ENCODE peak calls at places on chromosomes 6 and 20, in five cellular contexts. S is stomach, C is sigmoid colon, R is brain microvascular endothelial cell, P is lung. J is an unnamed sample.

GRCh38 chr6:123042412-123042811 is 46.4 kb downstream of the CLVS2 start:
- DNase-seq in S (no peak), C (no peak), R (no peak), P (no peak), J (no peak)

GRCh38 chr6:43724914-43725642 is 37.5 kb upstream of the MRPS18A start:
- DNase-seq in S (peak), C (peak), R (peak), P (peak), J (peak)

GRCh38 chr20:23142162-23143050 is 56.3 kb upstream of the CD93 start:
- DNase-seq in S (no peak), C (peak), R (no peak), P (no peak), J (no peak)

GRCh38 chr20:37823276-37823980 is 79.5 kb upstream of the VSTM2L start:
- DNase-seq in S (no peak), C (no peak), R (peak), P (no peak), J (no peak)

GRCh38 chr6:164424489-164424888 is 884.9 kb downstream of the C6orf118 start:
- DNase-seq in S (no peak), C (no peak), R (no peak), P (no peak), J (no peak)

GRCh38 chr6:43246301-43247114 is 3.2 kb downstream of the TTBK1 start:
- DNase-seq in S (peak), C (peak), R (no peak), P (peak), J (no peak)

GRCh38 chr6:139519571-139520031 is 145.2 kb upstream of the CITED2 start:
- DNase-seq in S (no peak), C (no peak), R (no peak), P (no peak), J (peak)

GRCh38 chr6:166766769-166767168 is 139.7 kb upstream of the RPS6KA2 start:
- DNase-seq in S (peak), C (no peak), R (no peak), P (no peak), J (no peak)

GRCh38 chr6:166939894-166940293 is 16.5 kb downstream of the RNASET2 start:
- DNase-seq in S (no peak), C (no peak), R (no peak), P (peak), J (no peak)

GRCh38 chr6:50718058-50718457 is 4.7 kb downstream of the TFAP2D start:
- DNase-seq in S (no peak), C (no peak), R (no peak), P (no peak), J (no peak)

GRCh38 chr6:111951439-111952140 is 78.3 kb upstream of the FYN start:
- DNase-seq in S (no peak), C (no peak), R (no peak), P (no peak), J (no peak)

DNA sequence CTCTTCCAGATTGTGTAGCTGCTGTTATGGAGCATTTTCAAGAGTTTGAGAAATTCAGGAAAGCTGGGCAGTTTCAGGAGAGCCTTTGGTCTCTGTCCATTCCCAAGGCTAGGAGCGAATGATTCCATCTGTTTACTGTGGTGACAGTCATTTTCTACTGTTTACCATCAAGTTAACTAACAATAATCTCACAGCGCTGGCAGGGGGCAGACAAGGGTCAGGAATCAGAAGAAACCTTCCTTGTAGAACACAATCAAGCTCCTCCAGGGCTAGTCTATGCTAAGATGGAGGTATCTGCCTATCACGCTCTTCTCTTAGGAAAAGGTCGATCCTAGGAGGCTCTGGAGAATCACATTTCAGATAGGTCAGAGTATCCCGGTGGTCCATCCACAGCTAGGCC is 293.9 kb downstream of the KIF16B start:
- DNase-seq in S (no peak), C (no peak), R (no peak), P (no peak), J (no peak)
- TF ChIP-seq CTCF in S (no peak), C (no peak), R (no peak), P (no peak), J (no peak)

GRCh38 chr20:18377896-18378481 is 88.8 kb downstream of the DZANK1 start:
- DNase-seq in S (no peak), C (no peak), R (no peak), P (no peak), J (no peak)

DNA sequence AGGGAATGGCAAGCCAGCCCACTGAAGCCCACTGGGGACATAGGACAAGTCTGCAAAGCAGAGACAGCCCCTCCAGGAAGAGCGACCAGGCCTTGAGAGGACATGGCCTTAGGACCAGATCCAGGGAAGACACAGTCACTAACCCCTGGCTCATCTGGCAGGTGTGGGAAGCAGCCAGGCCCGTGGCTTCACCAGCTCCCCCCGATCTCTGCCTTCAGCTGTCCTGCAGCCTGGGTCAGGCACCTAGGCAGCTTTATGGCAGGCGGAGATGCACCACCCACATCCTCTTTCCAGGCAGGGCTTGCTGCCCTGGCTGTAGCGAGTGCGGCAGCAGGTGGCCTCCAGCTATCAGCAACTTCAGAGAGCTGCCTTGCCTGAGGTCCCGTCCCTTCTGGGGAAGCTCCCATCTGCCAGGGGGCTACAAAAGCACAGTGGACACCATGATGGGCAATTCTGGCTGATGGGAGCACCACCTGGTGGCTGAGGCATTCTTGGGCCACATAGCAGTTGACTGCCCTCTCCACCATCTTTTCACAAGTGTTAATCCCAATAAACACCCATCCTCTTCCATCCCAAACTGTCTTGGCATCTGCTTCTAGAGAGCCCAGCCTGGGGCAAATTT is 85.8 kb downstream of the DZANK1 start:
- DNase-seq in S (no peak), C (no peak), R (no peak), P (peak), J (no peak)
- TF ChIP-seq CTCF in S (no peak), C (no peak), R (no peak), P (no peak), J (no peak)

GRCh38 chr20:25254571-25254970 is 6.7 kb downstream of the PYGB start:
- DNase-seq in S (no peak), C (no peak), R (no peak), P (no peak), J (no peak)
- TF ChIP-seq CTCF in S (no peak), C (no peak), R (no peak), P (no peak), J (no peak)

GRCh38 chr6:1851681-1852456 is 242.2 kb downstream of the FOXC1 start:
- DNase-seq in S (no peak), C (no peak), R (no peak), P (no peak), J (no peak)

GRCh38 chr6:1849686-1850580 is 240.2 kb downstream of the FOXC1 start:
- DNase-seq in S (no peak), C (no peak), R (no peak), P (no peak), J (no peak)

GRCh38 chr6:1850581-1851157 is 241.0 kb downstream of the FOXC1 start:
- DNase-seq in S (no peak), C (no peak), R (no peak), P (no peak), J (no peak)

GRCh38 chr6:1846611-1847010 is 236.9 kb downstream of the FOXC1 start:
- DNase-seq in S (no peak), C (no peak), R (no peak), P (no peak), J (no peak)

GRCh38 chr6:1848752-1849151 is 239.0 kb downstream of the FOXC1 start:
- DNase-seq in S (no peak), C (no peak), R (no peak), P (no peak), J (no peak)
- TF ChIP-seq CTCF in S (no peak), C (no peak), R (no peak), P (no peak), J (no peak)

J was measured in HFFc6.